ENCODE peak calls at places on chromosome 3, in eight cellular contexts. D, O, T, L, N, G, K and Z are unnamed samples.
A peak's percentile ranks its signal among the peaks of the same experiment; 100 is the strongest.

GRCh38 chr3:129005526-129006303 is 4.6 kb downstream of the EFCC1 start:
- DNase-seq in T (no peak), D (no peak), N (peak; percentile 62), L (no peak), O (peak; percentile 70), K (no peak), G (no peak), Z (no peak)

GRCh38 chr3:80771085-80771484 is 990.4 kb downstream of the GBE1 start:
- DNase-seq in D (no peak), T (no peak), L (peak; percentile 4), O (peak; percentile 41), K (peak; percentile 27), N (no peak), G (no peak), Z (no peak)

GRCh38 chr3:150253622-150254021 is 154.5 kb upstream of the TSC22D2 start:
- DNase-seq in N (no peak), L (no peak), T (no peak), G (no peak), O (no peak), K (no peak), D (no peak), Z (no peak)

GRCh38 chr3:126287171-126287535 is 70.1 kb downstream of the KLF15 start:
- DNase-seq in O (no peak), N (no peak), K (no peak), D (no peak), T (no peak), G (no peak), L (no peak), Z (no peak)

GRCh38 chr3:7788881-7789280 is 712.7 kb upstream of the LMCD1 start:
- DNase-seq in L (no peak), K (no peak), N (no peak), T (peak; percentile 65), O (no peak), D (no peak), G (no peak), Z (peak; percentile 50)

GRCh38 chr3:44074181-44074580 is 167.5 kb upstream of the TOPAZ1 start:
- DNase-seq in T (no peak), G (no peak), D (no peak), N (no peak), O (no peak), L (no peak), K (no peak), Z (peak; percentile 34)

GRCh38 chr3:100274361-100274760 is 13.6 kb downstream of the TBC1D23 start:
- DNase-seq in O (no peak), D (no peak), T (no peak), K (no peak), G (no peak), L (no peak), N (no peak), Z (no peak)

GRCh38 chr3:158909870-158910269 is 108.0 kb downstream of the MFSD1 start:
- DNase-seq in N (no peak), G (no peak), D (no peak), K (no peak), L (no peak), T (no peak), O (no peak), Z (no peak)

GRCh38 chr3:131883711-131884407 is 151.0 kb downstream of the CPNE4 start:
- DNase-seq in N (no peak), O (no peak), K (no peak), T (no peak), D (no peak), L (no peak), G (no peak), Z (no peak)

GRCh38 chr3:40211579-40211978 is 97.9 kb upstream of the EIF1B start:
- DNase-seq in O (peak; percentile 29), T (no peak), G (no peak), L (no peak), K (no peak), D (no peak), N (no peak), Z (no peak)

GRCh38 chr3:160837394-160837975 is 81.5 kb downstream of the PPM1L start:
- DNase-seq in D (no peak), L (no peak), G (no peak), O (no peak), K (no peak), T (no peak), N (no peak), Z (no peak)

GRCh38 chr3:12893872-12894271 is 52.5 kb upstream of the RPL32 start:
- DNase-seq in G (no peak), K (no peak), T (no peak), D (no peak), L (no peak), N (no peak), O (no peak), Z (no peak)

GRCh38 chr3:119343719-119344118 is 49.5 kb downstream of the ARHGAP31 start:
- DNase-seq in L (no peak), G (no peak), O (no peak), K (no peak), T (no peak), N (no peak), D (no peak), Z (no peak)

GRCh38 chr3:195178124-195178910 is 92.6 kb downstream of the XXYLT1 start:
- DNase-seq in L (no peak), N (peak; percentile 49), K (no peak), D (no peak), T (no peak), G (peak; percentile 14), O (no peak), Z (no peak)

GRCh38 chr3:32501785-32502088 is 915 bp downstream of the CMTM6 start:
- DNase-seq in D (no peak), G (no peak), K (no peak), N (no peak), T (no peak), L (no peak), O (no peak), Z (no peak)

GRCh38 chr3:67357610-67358458 is 296.6 kb downstream of the SUCLG2 start:
- DNase-seq in D (no peak), N (no peak), K (no peak), O (peak; percentile 34), G (peak; percentile 33), L (peak; percentile 54), T (peak; percentile 79), Z (peak; percentile 95)

GRCh38 chr3:194577985-194578905 is 55.0 kb downstream of the TMEM44 start:
- DNase-seq in D (no peak), T (no peak), G (no peak), N (no peak), O (peak; percentile 81), K (no peak), L (peak; percentile 83), Z (no peak)

GRCh38 chr3:21859124-21859781 is 108.2 kb upstream of the ZNF385D start:
- DNase-seq in T (peak; percentile 20), O (no peak), D (no peak), G (no peak), L (no peak), K (no peak), N (no peak), Z (peak; percentile 6)

GRCh38 chr3:44999782-45000181 is 23.7 kb downstream of the EXOSC7 start:
- DNase-seq in O (no peak), D (no peak), T (no peak), N (no peak), K (no peak), G (no peak), L (no peak), Z (no peak)

GRCh38 chr3:36678216-36679013 is 85.9 kb downstream of the DCLK3 start:
- DNase-seq in O (peak; percentile 33), L (no peak), T (no peak), D (no peak), G (no peak), K (no peak), N (no peak), Z (no peak)
- H3K4me1 ChIP-seq in O (no peaks in the 10 kb centered on the region), L (peaks cover 12% of the 10 kb centered on the region), T (no peaks in the 10 kb centered on the region), D (no peaks in the 10 kb centered on the region), G (peaks cover 6% of the 10 kb centered on the region), K (peaks cover 2% of the 10 kb centered on the region), N (no peaks in the 10 kb centered on the region), Z (no peaks in the 10 kb centered on the region)

GRCh38 chr3:46970391-46971091 is 6.0 kb downstream of the CCDC12 start:
- DNase-seq in G (no peak), L (peak; percentile 41), T (no peak), O (peak; percentile 35), N (peak; percentile 57), K (no peak), D (peak; percentile 41), Z (no peak)
- H3K4me1 ChIP-seq in G (peaks cover 70% of the 10 kb centered on the region), L (peaks cover 77% of the 10 kb centered on the region), T (peaks cover 10% of the 10 kb centered on the region), O (peaks cover 15% of the 10 kb centered on the region), N (peaks cover 94% of the 10 kb centered on the region), K (peaks cover 46% of the 10 kb centered on the region), D (peaks cover 100% of the 10 kb centered on the region), Z (no peaks in the 10 kb centered on the region)

DNA sequence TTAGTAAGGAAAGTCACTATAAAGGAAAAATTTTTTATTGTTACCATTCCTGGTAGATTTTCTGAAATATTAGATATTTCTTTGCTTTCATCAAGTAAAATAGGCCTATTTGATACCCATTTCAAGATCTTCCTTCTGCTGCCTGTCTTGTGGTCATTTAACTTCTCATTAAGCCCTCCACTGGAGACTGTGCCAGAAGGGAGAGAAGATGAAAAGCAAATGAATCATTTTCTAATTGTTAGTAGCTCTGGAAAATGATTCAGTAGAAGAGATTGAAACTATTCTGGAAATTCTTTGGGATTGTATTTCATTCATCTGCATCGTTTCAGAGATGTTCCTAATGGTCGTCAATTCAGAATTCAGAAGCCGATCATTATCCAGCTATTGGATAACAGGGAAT is 3.2 kb downstream of the KCTD6 start:
- DNase-seq in T (no peak), O (no peak), D (no peak), L (no peak), K (no peak), N (no peak), G (no peak), Z (no peak)
- H3K4me1 ChIP-seq in T (no peaks in the 10 kb centered on the region), O (peaks cover 17% of the 10 kb centered on the region), D (peaks cover 71% of the 10 kb centered on the region), L (peaks cover 41% of the 10 kb centered on the region), K (peaks cover 11% of the 10 kb centered on the region), N (peaks cover 75% of the 10 kb centered on the region), G (peaks cover 48% of the 10 kb centered on the region), Z (peaks cover 54% of the 10 kb centered on the region)

GRCh38 chr3:50457988-50458387 is 45.4 kb downstream of the CACNA2D2 start:
- DNase-seq in K (no peak), T (no peak), D (no peak), O (no peak), L (no peak), G (no peak), N (no peak), Z (no peak)

GRCh38 chr3:50450135-50450911 is 53.1 kb downstream of the CACNA2D2 start:
- DNase-seq in T (no peak), D (peak; percentile 90), N (peak; percentile 40), O (peak; percentile 52), L (no peak), K (no peak), G (peak; percentile 88), Z (peak; percentile 56)

GRCh38 chr3:50454671-50455070 is 48.8 kb downstream of the CACNA2D2 start:
- DNase-seq in D (no peak), O (no peak), K (no peak), N (no peak), T (peak; percentile 18), G (no peak), L (no peak), Z (peak; percentile 58)

GRCh38 chr3:50455133-50455532 is 48.3 kb downstream of the CACNA2D2 start:
- DNase-seq in N (no peak), O (no peak), K (no peak), T (no peak), G (no peak), L (no peak), D (no peak), Z (no peak)

DNA sequence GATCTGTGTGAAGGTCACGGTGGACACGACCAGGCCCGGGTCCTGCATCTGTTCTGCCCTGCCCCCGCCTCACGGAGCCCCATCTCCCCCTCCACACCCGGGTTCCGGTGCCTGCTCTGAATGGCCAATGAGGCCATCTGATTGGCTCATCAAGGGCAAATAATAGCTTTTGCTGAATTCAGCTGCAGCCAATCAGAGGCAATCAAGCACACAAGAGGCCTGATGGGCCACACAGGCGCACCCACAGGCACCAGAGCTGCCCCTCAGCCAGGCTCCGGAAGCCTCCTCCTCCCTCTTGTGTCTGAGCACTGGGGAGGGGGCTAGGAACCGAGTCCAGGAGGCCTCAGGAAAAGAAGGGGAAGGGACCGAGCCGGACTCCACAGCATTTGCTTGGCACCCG is 49.5 kb downstream of the CACNA2D2 start:
- DNase-seq in K (no peak), G (no peak), L (no peak), D (no peak), N (no peak), O (no peak), T (no peak), Z (peak; percentile 42)
- H3K4me1 ChIP-seq in K (no peaks in the 10 kb centered on the region), G (no peaks in the 10 kb centered on the region), L (no peaks in the 10 kb centered on the region), D (peaks cover 21% of the 10 kb centered on the region), N (no peaks in the 10 kb centered on the region), O (no peaks in the 10 kb centered on the region), T (peaks cover 34% of the 10 kb centered on the region), Z (peaks cover 26% of the 10 kb centered on the region)